ENCODE peak calls at places on chromosomes 3 and 15, in ten cellular contexts. D, L, O, T, S, Q, W, G, K and P are unnamed samples.

GRCh38 chr3:61625429-61625828 is 64.1 kb downstream of the PTPRG start:
- DNase-seq in O (no peak), K (no peak), L (no peak), S (no peak), D (no peak), W (no peak), T (no peak), G (no peak), Q (no peak), P (no peak)

GRCh38 chr3:150078983-150079739 is 108.5 kb upstream of the PFN2 start:
- DNase-seq in Q (peak), S (peak), D (peak), L (no peak), T (no peak), K (no peak), O (no peak), G (no peak), W (peak), P (peak)

GRCh38 chr3:111708157-111708771 is 113.1 kb upstream of the ZBED2 start:
- DNase-seq in O (no peak), K (no peak), W (no peak), L (no peak), D (no peak), G (no peak), Q (no peak), T (no peak), S (no peak), P (no peak)

GRCh38 chr3:49927798-49928197 is 1.8 kb downstream of the MON1A start:
- DNase-seq in K (no peak), W (no peak), T (no peak), G (no peak), O (no peak), Q (no peak), D (no peak), L (no peak), S (no peak), P (no peak)

GRCh38 chr15:78004919-78005634 is 72.4 kb downstream of the TBC1D2B start:
- DNase-seq in T (peak), O (peak), K (peak), S (peak), G (peak), L (no peak), Q (peak), W (peak), D (peak), P (peak)

GRCh38 chr15:93584021-93584420 is 495.0 kb upstream of the RGMA start:
- DNase-seq in T (no peak), O (no peak), G (no peak), K (no peak), L (no peak), S (no peak), D (no peak), W (no peak), Q (no peak), P (no peak)

GRCh38 chr3:189109145-189109544 is 62.6 kb upstream of the TPRG1 start:
- DNase-seq in D (no peak), L (no peak), Q (no peak), O (no peak), K (no peak), G (no peak), S (no peak), T (no peak), W (no peak), P (no peak)

GRCh38 chr3:13702226-13702820 is 153.4 kb downstream of the FBLN2 start:
- DNase-seq in W (no peak), K (no peak), S (no peak), Q (no peak), G (no peak), L (no peak), O (no peak), T (no peak), D (no peak), P (no peak)

GRCh38 chr3:38526792-38527191 is 30.7 kb downstream of the EXOG start:
- DNase-seq in K (no peak), G (no peak), D (no peak), L (no peak), W (no peak), O (no peak), S (no peak), T (no peak), Q (no peak), P (no peak)

GRCh38 chr3:170651260-170651845 is 65.5 kb upstream of the SLC7A14 start:
- DNase-seq in S (no peak), O (no peak), W (no peak), K (no peak), G (no peak), Q (no peak), D (no peak), T (no peak), L (no peak), P (no peak)

GRCh38 chr3:194913281-194913680 is 227.6 kb downstream of the FAM43A start:
- DNase-seq in O (no peak), K (no peak), D (no peak), Q (no peak), W (no peak), S (no peak), T (no peak), G (no peak), L (no peak), P (no peak)

GRCh38 chr15:25947336-25948080 is 84.4 kb upstream of the ATP10A start:
- DNase-seq in L (no peak), T (peak), O (no peak), W (peak), Q (no peak), K (no peak), D (no peak), G (no peak), S (no peak), P (peak)

GRCh38 chr3:188775412-188775811 is 396.4 kb upstream of the TPRG1 start:
- DNase-seq in S (no peak), G (peak), O (peak), D (no peak), K (no peak), W (no peak), Q (no peak), L (no peak), T (no peak), P (no peak)